ENCODE peak calls at places on chromosomes 11 and 22, in five cellular contexts. O is MCF 10A, D is HCT116, N is prostate gland, V is coronary artery. Q is an unnamed sample.

GRCh38 chr22:41468381-41469217 is at the start of the genes ACO2 and PHF5A:
- DNase-seq in O (peak), D (peak), N (peak), V (peak), Q (peak)

GRCh38 chr11:75276696-75277095 is 36.1 kb downstream of the TPBGL start:
- DNase-seq in O (no peak), D (no peak), N (no peak), V (no peak), Q (no peak)

GRCh38 chr11:70173018-70173417 is 30.1 kb upstream of the FADD start:
- DNase-seq in O (no peak), D (no peak), N (no peak), V (no peak), Q (no peak)

GRCh38 chr22:48603621-48604320 is 1223.9 kb downstream of the BRD1 start:
- DNase-seq in O (no peak), D (no peak), N (no peak), V (no peak), Q (no peak)

GRCh38 chr22:42310301-42310981 is 40.0 kb upstream of the TCF20 start:
- DNase-seq in O (no peak), D (no peak), N (no peak), V (no peak), Q (no peak)

GRCh38 chr11:58067685-58068084 is 36.9 kb downstream of the OR6Q1 start:
- DNase-seq in O (no peak), D (no peak), N (no peak), V (no peak), Q (no peak)

GRCh38 chr22:35170716-35171697 is 86.3 kb upstream of the HMGXB4 start:
- DNase-seq in O (no peak), D (no peak), N (no peak), V (no peak), Q (no peak)

GRCh38 chr11:34027516-34028406 is 23.8 kb upstream of the CAPRIN1 start:
- DNase-seq in O (no peak), D (no peak), N (peak), V (no peak), Q (peak)

GRCh38 chr22:42367980-42368378 is 64.2 kb downstream of the NFAM1 start:
- DNase-seq in O (peak), D (no peak), N (no peak), V (no peak), Q (no peak)

GRCh38 chr11:20066013-20066782 is 94.1 kb downstream of the DBX1 start:
- DNase-seq in O (no peak), D (no peak), N (no peak), V (no peak), Q (no peak)

GRCh38 chr11:120199613-120200012 is 11.2 kb upstream of the OAF start:
- DNase-seq in O (no peak), D (no peak), N (no peak), V (no peak), Q (no peak)

GRCh38 chr11:1829039-1829820 is 5.6 kb upstream of the SYT8 start:
- DNase-seq in O (peak), D (no peak), N (peak), V (no peak), Q (no peak)

GRCh38 chr11:78926633-78927347 is 352.1 kb upstream of the NARS2 start:
- DNase-seq in O (no peak), D (no peak), N (no peak), V (no peak), Q (no peak)

GRCh38 chr11:26143553-26144308 is 188.2 kb upstream of the ANO3 start:
- DNase-seq in O (no peak), D (no peak), N (no peak), V (no peak), Q (no peak)

GRCh38 chr11:57476883-57477506 is 16.7 kb downstream of the RTN4RL2 start:
- DNase-seq in O (no peak), D (no peak), N (no peak), V (no peak), Q (peak)

GRCh38 chr11:74717211-74717997 is 13.8 kb downstream of the CHRDL2 start:
- DNase-seq in O (no peak), D (no peak), N (no peak), V (no peak), Q (no peak)

GRCh38 chr11:60924110-60924905 is at the start of gene TMEM132A:
- DNase-seq in O (peak), D (peak), N (peak), V (no peak), Q (peak)